ENCODE peak calls at places on chromosomes 13 and 19, in seven cellular contexts. L, A, V, K, Z, H and B are unnamed samples.

GRCh38 chr13:46307554-46307953 is 79.5 kb downstream of the RUBCNL start:
- DNase-seq in V (peak), A (no peak), K (peak), L (no peak), Z (no peak), H (no peak), B (no peak)

GRCh38 chr13:33554919-33555791 is 262.8 kb upstream of the RFC3 start:
- DNase-seq in Z (no peak), V (no peak), L (peak), H (no peak), K (no peak), A (no peak), B (no peak)

GRCh38 chr13:95498886-95499285 is 53.6 kb upstream of the CLDN10 start:
- DNase-seq in H (no peak), K (no peak), Z (no peak), A (no peak), L (no peak), V (no peak), B (no peak)

GRCh38 chr19:2332341-2333026 is 4.0 kb downstream of the SPPL2B start:
- DNase-seq in Z (no peak), L (no peak), K (no peak), H (peak), V (no peak), A (no peak), B (no peak)

GRCh38 chr19:41718761-41719160 is 10.3 kb downstream of the CEACAM5 start:
- DNase-seq in L (no peak), A (no peak), K (no peak), H (no peak), V (no peak), Z (peak), B (no peak)

GRCh38 chr13:80196756-80197155 is 144.2 kb downstream of the SPRY2 start:
- DNase-seq in A (no peak), L (no peak), V (no peak), H (no peak), K (no peak), Z (no peak), B (no peak)

GRCh38 chr13:72204291-72204690 is 337.3 kb upstream of the DACH1 start:
- DNase-seq in V (peak), A (no peak), K (no peak), L (no peak), H (no peak), Z (no peak), B (no peak)

GRCh38 chr13:29847501-29847983 is 2.9 kb downstream of the UBL3 start:
- DNase-seq in V (peak), Z (no peak), A (no peak), K (no peak), H (no peak), L (peak), B (no peak)

GRCh38 chr13:35346494-35346893 is 130.0 kb downstream of the MAB21L1 start:
- DNase-seq in A (no peak), Z (no peak), V (no peak), L (no peak), H (no peak), K (no peak), B (no peak)

GRCh38 chr19:5313307-5313706 is 27.3 kb downstream of the PTPRS start:
- DNase-seq in K (no peak), A (no peak), V (no peak), Z (no peak), H (no peak), L (no peak), B (no peak)

GRCh38 chr19:38922482-38922881 is 8.1 kb downstream of the SARS2 start:
- DNase-seq in L (no peak), H (no peak), K (no peak), Z (peak), V (no peak), A (no peak), B (no peak)

GRCh38 chr13:112984954-112985802 is 16.2 kb downstream of the MCF2L start:
- DNase-seq in A (no peak), K (no peak), H (peak), V (no peak), L (no peak), Z (no peak), B (no peak)

GRCh38 chr13:111480976-111481375 is 160.5 kb downstream of the TEX29 start:
- DNase-seq in Z (no peak), V (no peak), A (no peak), K (no peak), H (no peak), L (no peak), B (no peak)

GRCh38 chr13:22227895-22228294 is 557.0 kb downstream of the FGF9 start:
- DNase-seq in Z (no peak), H (no peak), L (no peak), A (no peak), K (no peak), V (no peak), B (no peak)

GRCh38 chr19:16030964-16031871 is 45.1 kb upstream of the TPM4 start:
- DNase-seq in K (no peak), H (no peak), V (no peak), A (no peak), L (no peak), Z (no peak), B (no peak)

GRCh38 chr19:49142866-49143335 is 12.3 kb downstream of the HRC start:
- DNase-seq in V (peak), Z (peak), K (peak), L (peak), A (no peak), H (peak), B (no peak)

GRCh38 chr19:29523568-29523967 is 2.2 kb upstream of the VSTM2B start:
- DNase-seq in Z (no peak), A (no peak), K (no peak), H (no peak), L (no peak), V (no peak), B (no peak)

GRCh38 chr19:10543420-10544241 is at the start of gene ATG4D:
- DNase-seq in Z (peak), L (peak), K (no peak), V (peak), A (no peak), H (peak), B (no peak)

GRCh38 chr13:112657850-112658445 is 31.9 kb upstream of the ATP11A start:
- DNase-seq in V (peak), A (no peak), Z (no peak), K (peak), L (no peak), H (no peak), B (peak)

GRCh38 chr13:22357132-22357531 is 686.3 kb downstream of the FGF9 start:
- DNase-seq in V (no peak), Z (no peak), H (no peak), A (no peak), K (no peak), L (no peak), B (no peak)

GRCh38 chr13:59356607-59357006 is 807.1 kb downstream of the DIAPH3 start:
- DNase-seq in L (no peak), K (no peak), V (no peak), H (no peak), Z (peak), A (no peak), B (peak)

GRCh38 chr13:47933688-47934011 is 67.4 kb downstream of the SUCLA2 start:
- DNase-seq in L (no peak), H (no peak), A (no peak), V (peak), K (no peak), Z (no peak), B (no peak)

GRCh38 chr19:10335149-10336053 is 2.1 kb upstream of the RAVER1 start:
- DNase-seq in L (no peak), A (no peak), K (no peak), H (no peak), Z (no peak), V (no peak), B (no peak)

GRCh38 chr19:8607386-8607785 is 3.1 kb downstream of the ADAMTS10 start:
- DNase-seq in A (no peak), H (no peak), Z (peak), L (no peak), K (no peak), V (no peak), B (no peak)

GRCh38 chr13:91572944-91573535 is 174.6 kb downstream of the GPC5 start:
- DNase-seq in H (no peak), A (no peak), Z (no peak), L (no peak), K (peak), V (no peak), B (no peak)

GRCh38 chr19:23913931-23914330 is 755 bp upstream of the ZNF726 start:
- DNase-seq in H (no peak), L (no peak), K (no peak), A (no peak), Z (no peak), V (no peak), B (no peak)
- H3K4me3 ChIP-seq in H (no peak), L (no peak), K (no peak), A (peak), Z (peak), V (peak), B (no peak)

DNA sequence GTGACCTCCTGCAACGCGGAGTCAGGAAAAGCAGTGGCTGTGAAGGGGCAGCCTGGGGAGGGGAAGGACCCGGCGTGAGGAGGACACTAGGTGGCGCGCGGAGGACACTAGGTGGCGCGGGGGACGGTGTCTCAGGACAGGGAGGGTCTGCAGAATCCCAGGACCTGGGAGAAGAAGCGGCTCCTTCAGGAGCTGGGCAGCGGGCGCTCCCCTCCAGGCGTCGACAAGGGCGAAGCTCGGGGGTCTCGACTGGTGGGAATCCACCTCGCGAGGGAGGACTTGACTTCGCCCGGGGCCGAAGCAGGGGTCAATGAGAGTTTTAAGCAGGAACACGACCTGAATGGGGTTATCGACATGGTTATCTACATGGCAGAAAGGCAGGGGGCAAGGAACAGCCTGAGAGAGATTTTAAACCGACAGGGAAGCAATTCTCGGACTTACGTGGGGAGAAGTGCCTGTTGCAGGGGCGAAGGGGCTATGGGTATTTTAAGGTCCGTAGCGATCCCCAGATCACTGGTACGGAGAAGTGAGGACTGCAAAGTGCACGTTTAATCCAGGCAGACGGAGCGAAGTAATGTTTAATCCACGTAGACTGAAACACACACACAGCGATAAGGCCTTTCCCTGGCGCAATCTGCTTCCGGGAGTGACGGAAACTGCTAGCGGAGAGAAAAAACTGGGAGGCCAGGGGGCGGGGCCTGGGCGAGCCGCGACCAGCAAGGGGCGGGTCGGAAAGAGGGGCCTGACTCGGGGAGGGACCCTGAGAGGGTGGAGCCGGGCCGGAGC is at the start of gene ZNF616:
- DNase-seq in L (peak), H (peak), A (peak), V (peak), K (peak), Z (peak), B (peak)
- TF ChIP-seq CTCF in L (peak), H (peak), A (peak), V (peak), K (peak), Z (peak), B (peak)

GRCh38 chr19:45745606-45746005 is 12.4 kb downstream of the MEIOSIN start:
- DNase-seq in H (no peak), K (no peak), V (no peak), A (no peak), L (no peak), Z (no peak), B (no peak)
- H3K4me3 ChIP-seq in H (no peak), K (no peak), V (no peak), A (no peak), L (no peak), Z (no peak), B (no peak)

GRCh38 chr19:11587973-11588631 is 9.2 kb upstream of the ZNF627 start:
- DNase-seq in Z (no peak), L (no peak), K (no peak), H (no peak), A (no peak), V (no peak), B (no peak)
- TF ChIP-seq CTCF in Z (no peak), L (peak), K (no peak), H (no peak), A (no peak), V (no peak), B (no peak)